ENCODE peak calls at places on chromosome X, in ten cellular contexts. O, A, S, K, P, F, D, V, X and Y are unnamed samples.

GRCh38 chrX:150036181-150036580 is 97.9 kb upstream of the EOLA2 start:
- DNase-seq in F (peak), P (no peak), D (no peak), S (no peak), K (no peak), O (peak), X (no peak), V (no peak), A (no peak), Y (no peak)

GRCh38 chrX:1727531-1728027 is 112.7 kb downstream of the ASMT start:
- DNase-seq in X (no peak), A (no peak), O (peak), S (no peak), D (no peak), V (no peak), P (no peak), F (no peak), K (no peak), Y (no peak)

GRCh38 chrX:53317365-53318069 is 36.1 kb upstream of the IQSEC2 start:
- DNase-seq in O (peak), D (peak), P (peak), K (no peak), F (peak), V (peak), X (peak), A (peak), S (peak), Y (peak)

GRCh38 chrX:46710425-46710824 is 48.5 kb downstream of the SLC9A7 start:
- DNase-seq in F (peak), X (no peak), V (no peak), O (peak), A (no peak), D (no peak), S (no peak), K (no peak), P (no peak), Y (no peak)

GRCh38 chrX:153953342-153953830 is 8.9 kb upstream of the RENBP start:
- DNase-seq in P (peak), S (peak), A (peak), X (peak), F (peak), K (peak), V (no peak), D (peak), O (peak), Y (peak)

GRCh38 chrX:65073233-65073632 is 97.0 kb upstream of the ZC4H2 start:
- DNase-seq in V (no peak), K (no peak), A (no peak), O (no peak), F (no peak), D (no peak), P (no peak), X (no peak), S (no peak), Y (no peak)

GRCh38 chrX:118682258-118683014 is 45.0 kb upstream of the IL13RA1 start:
- DNase-seq in K (no peak), O (peak), X (no peak), D (no peak), S (no peak), P (no peak), V (no peak), F (no peak), A (no peak), Y (no peak)

GRCh38 chrX:129726307-129727111 is 12.3 kb upstream of the XPNPEP2 start:
- DNase-seq in F (peak), P (peak), V (no peak), A (peak), X (peak), D (no peak), S (peak), O (peak), K (peak), Y (peak)

GRCh38 chrX:103520391-103520790 is 1.1 kb upstream of the RAB40A start:
- DNase-seq in F (peak), S (no peak), D (no peak), X (no peak), K (no peak), A (no peak), P (no peak), V (no peak), O (no peak), Y (no peak)

GRCh38 chrX:48493890-48494364 is 14.9 kb upstream of the PORCN start:
- DNase-seq in P (no peak), X (peak), A (no peak), F (peak), K (no peak), D (peak), O (no peak), V (no peak), S (no peak), Y (no peak)

GRCh38 chrX:107827137-107827831 is 1.6 kb downstream of the MID2 start:
- DNase-seq in K (no peak), O (no peak), A (no peak), S (no peak), X (no peak), D (no peak), F (no peak), P (no peak), V (no peak), Y (no peak)

GRCh38 chrX:39652336-39652735 is 445.4 kb downstream of the BCOR start:
- DNase-seq in S (peak), X (peak), K (no peak), P (no peak), F (peak), A (no peak), O (peak), V (no peak), D (no peak), Y (no peak)

GRCh38 chrX:39975094-39975865 is 122.5 kb downstream of the BCOR start:
- DNase-seq in P (peak), F (no peak), V (no peak), X (no peak), A (no peak), O (no peak), D (no peak), S (peak), K (no peak), Y (no peak)

GRCh38 chrX:87900320-87900908 is 382.8 kb downstream of the KLHL4 start:
- DNase-seq in A (no peak), X (no peak), S (no peak), V (no peak), F (no peak), D (no peak), O (peak), P (no peak), K (no peak), Y (no peak)

GRCh38 chrX:72265263-72265662 is 11.8 kb downstream of the RPS4X start:
- DNase-seq in V (no peak), D (no peak), K (no peak), O (no peak), S (no peak), F (no peak), P (no peak), X (no peak), A (no peak), Y (no peak)

GRCh38 chrX:107849747-107850478 is 24.2 kb downstream of the MID2 start:
- DNase-seq in X (no peak), S (no peak), A (no peak), D (no peak), F (no peak), O (peak), V (no peak), K (no peak), P (no peak), Y (no peak)

GRCh38 chrX:17077349-17077748 is 130.9 kb downstream of the REPS2 start:
- DNase-seq in F (no peak), K (no peak), S (no peak), X (no peak), D (no peak), V (no peak), P (no peak), O (no peak), A (no peak), Y (no peak)

GRCh38 chrX:119325456-119325855 is 73.7 kb upstream of the SLC25A43 start:
- DNase-seq in K (no peak), P (no peak), D (no peak), V (no peak), A (no peak), O (no peak), X (no peak), S (no peak), F (no peak), Y (no peak)

DNA sequence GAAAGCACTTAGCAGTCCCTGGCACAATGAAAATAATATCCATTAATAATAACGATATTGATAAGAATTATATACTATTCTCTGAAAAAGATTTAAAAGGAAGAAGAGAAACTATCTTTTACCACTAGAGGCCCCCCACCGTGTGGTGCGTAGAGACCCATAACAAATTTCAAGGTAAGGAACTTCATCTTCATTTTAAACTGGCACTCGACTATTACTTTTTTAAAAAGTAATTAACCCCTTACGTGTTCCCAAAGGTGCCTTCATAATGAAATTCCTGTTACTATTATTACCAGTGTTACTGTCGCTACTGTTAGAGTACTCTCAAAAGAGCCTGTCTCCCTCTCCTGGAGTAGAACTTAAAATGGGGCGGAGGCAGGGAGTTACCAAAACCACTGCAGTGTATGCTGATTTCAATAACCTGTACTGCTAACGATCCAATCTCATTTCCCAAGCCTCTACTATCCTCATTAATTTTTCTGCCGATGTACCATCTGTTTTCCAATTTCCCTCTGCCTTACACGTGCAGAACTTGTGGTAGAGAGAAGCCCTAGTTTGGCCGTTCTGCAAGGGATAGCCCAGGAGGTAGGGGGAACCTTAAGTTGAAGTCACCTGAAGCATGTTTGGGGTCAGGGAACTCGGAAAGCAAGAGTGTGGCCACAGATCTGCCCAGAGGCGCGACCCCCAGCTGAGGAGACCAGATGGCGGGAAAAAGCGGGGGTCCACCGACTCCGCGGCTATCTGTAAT is 813 bp upstream of the STK26 start:
- DNase-seq in V (peak), K (no peak), P (no peak), A (no peak), O (peak), X (peak), D (no peak), F (no peak), S (no peak), Y (no peak)
- TF ChIP-seq CTCF in V (no peak), K (no peak), P (no peak), A (no peak), O (peak), X (peak), D (no peak), F (no peak), S (peak), Y (no peak)

GRCh38 chrX:21181232-21181853 is 192.9 kb upstream of the CNKSR2 start:
- DNase-seq in F (no peak), K (no peak), A (no peak), D (no peak), V (no peak), S (no peak), P (no peak), O (no peak), X (no peak), Y (no peak)
- H3K27ac ChIP-seq in F (no peak), K (no peak), A (no peak), D (no peak), V (no peak), S (no peak), P (no peak), O (no peak), X (no peak), Y (no peak)

GRCh38 chrX:19987856-19988255 is 3.0 kb downstream of the BCLAF3 start:
- DNase-seq in F (no peak), S (no peak), X (no peak), K (no peak), P (no peak), O (no peak), D (no peak), A (no peak), V (no peak), Y (no peak)
- TF ChIP-seq POLR2A in F (no peak), S (no peak), X (no peak), K (no peak), P (no peak), O (no peak), D (no peak), A (no peak), V (no peak), Y (no peak)

GRCh38 chrX:96112689-96113088 is 572.0 kb upstream of the DIAPH2 start:
- DNase-seq in P (no peak), K (no peak), X (no peak), F (no peak), O (no peak), V (no peak), S (no peak), A (no peak), D (no peak), Y (no peak)
- TF ChIP-seq CTCF in P (no peak), K (no peak), X (no peak), F (no peak), O (no peak), V (no peak), S (no peak), A (no peak), D (no peak), Y (no peak)

GRCh38 chrX:13007519-13008188 is 32.7 kb downstream of the TMSB4X start:
- DNase-seq in A (no peak), D (no peak), V (no peak), P (peak), X (no peak), K (no peak), O (no peak), F (peak), S (no peak), Y (no peak)
- H3K27ac ChIP-seq in A (no peak), D (no peak), V (no peak), P (no peak), X (no peak), K (no peak), O (peak), F (peak), S (no peak), Y (peak)

GRCh38 chrX:27740933-27741332 is 66.9 kb upstream of the MAGEB10 start:
- DNase-seq in A (no peak), X (no peak), D (no peak), V (no peak), F (no peak), O (no peak), K (no peak), S (no peak), P (no peak), Y (no peak)
- TF ChIP-seq POLR2A in A (no peak), X (no peak), D (no peak), V (no peak), F (no peak), O (no peak), K (no peak), S (no peak), P (no peak), Y (no peak)

DNA sequence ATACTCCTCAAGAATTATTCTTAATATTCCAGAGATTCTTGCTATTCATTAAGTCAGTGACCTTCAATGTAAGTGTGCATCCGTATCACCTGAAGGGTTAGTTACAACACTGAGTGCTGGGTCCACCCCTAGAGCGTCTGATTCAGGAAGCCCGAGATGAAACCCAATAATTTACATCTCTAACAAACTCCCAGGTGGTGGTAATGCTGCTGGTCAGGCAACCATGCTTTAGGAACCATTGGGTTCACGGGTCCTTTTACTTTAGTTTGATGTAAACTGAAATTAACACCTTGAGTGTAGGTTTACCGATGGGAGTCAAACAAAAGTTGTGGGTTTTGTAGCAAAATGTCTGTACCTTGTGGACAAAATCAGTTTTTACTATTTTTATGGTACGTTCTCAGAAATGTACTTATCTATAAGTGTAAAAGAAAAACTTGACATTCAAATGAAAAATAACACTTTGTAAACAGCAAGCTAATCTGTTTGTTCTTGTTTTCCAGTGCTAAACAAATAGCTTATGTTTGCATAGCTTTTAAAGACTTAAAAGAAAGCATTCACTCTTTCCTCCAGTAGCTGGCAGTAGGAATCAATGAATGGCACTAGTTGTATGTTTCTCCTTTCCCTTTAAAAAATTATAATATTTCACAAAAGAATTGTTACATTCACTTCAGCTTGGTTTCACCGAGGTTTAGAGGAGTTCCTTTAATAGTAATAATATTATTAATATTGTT is 32.7 kb downstream of the ACE2 start:
- DNase-seq in X (no peak), O (peak), F (no peak), V (no peak), D (no peak), A (no peak), S (no peak), K (no peak), P (no peak), Y (no peak)
- TF ChIP-seq CTCF in X (peak), O (peak), F (peak), V (no peak), D (no peak), A (no peak), S (no peak), K (no peak), P (peak), Y (no peak)

DNA sequence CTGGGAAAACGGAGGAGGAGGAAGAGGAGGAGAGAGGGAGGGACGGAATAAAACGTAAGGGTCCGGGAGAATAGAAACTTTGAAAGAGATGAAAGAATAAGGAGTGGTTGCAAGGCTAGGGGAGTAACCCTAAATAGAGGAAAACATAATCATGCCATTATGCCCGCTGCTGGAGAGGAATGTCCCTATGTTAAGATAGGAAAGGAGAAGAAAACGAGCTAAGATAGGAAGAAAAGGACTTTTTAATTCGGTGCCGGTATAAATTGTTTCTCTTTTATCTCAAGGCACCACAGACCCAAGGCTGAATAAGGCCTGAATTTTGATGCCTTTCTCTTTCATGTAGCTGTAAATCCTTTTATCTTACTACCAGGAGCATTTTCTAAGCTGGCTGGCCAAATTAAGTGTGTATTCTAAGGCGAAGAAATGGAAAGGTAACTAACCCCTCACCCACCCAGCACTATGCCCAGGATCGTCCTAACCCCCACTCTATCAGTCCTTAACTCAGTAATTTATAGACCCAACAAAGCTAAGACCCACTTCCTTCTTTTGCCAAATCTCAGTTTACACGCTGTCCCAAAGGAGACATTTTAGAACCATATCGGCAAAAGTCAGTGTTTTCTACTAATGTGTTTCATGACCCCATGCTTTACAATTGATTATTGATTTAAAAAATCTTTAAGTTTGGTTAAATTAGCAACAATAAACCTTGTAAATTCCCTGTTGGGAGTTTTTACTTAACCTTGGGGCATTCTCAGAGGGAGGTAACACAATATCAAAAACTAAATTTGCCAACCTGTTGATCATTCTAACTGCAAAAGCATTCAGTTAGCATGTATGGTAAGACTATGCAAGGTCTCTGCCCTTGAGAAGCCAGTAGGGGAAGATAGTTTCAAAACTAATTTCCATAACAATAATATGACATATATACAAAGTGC is 1.1 kb upstream of the CUL4B start:
- DNase-seq in P (no peak), F (no peak), V (no peak), A (no peak), D (no peak), X (no peak), O (no peak), S (no peak), K (no peak), Y (no peak)
- H3K27ac ChIP-seq in P (peak), F (peak), V (peak), A (peak), D (peak), X (peak), O (peak), S (peak), K (peak), Y (peak)

DNA sequence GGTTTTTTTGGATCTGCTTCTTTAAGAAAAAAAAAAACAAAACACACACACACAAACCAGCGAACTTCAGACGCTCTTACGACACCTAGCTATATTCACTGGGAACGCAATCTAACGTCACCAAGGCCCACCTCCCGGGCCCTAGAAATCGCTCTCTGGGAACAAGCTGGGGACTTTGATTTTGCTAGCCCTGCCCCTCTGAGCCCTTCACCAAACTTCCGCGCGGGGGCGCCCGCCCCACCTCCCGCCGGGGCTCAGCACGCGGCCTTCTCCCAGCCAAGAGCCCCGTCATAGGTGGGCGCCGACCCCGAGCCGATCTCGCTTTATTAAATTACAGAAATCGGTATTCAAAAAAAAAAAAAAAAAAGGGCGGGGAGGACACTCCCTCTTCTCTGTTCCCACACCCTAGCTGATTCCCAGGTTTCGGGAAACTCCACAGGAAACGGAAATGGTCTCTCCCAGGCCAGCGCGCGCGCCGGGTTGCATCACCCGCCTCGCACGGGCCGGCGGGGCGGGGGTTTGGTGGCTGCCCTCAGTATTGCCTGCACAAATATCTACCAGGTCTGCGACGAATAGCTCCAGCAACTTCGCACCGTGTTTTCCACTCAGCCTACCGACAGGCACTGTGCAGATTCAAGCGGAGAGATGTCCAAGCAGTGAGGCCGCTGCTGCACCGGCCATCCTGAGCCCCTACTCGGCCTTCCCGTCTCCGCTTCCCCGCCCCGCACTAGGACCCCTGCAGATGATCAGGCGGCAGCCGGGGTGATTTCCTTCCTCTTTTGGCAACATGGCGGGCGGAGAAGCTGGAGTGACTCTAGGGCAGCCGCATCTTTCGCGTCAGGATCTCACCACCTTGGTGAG is at the start of gene EIF2S3:
- DNase-seq in S (peak), P (peak), O (peak), X (peak), V (peak), F (peak), K (peak), A (peak), D (peak), Y (peak)
- TF ChIP-seq POLR2A in S (peak), P (no peak), O (peak), X (peak), V (no peak), F (peak), K (peak), A (peak), D (no peak), Y (peak)